ENCODE peak calls at places on chromosomes 7 and 10, in five cellular contexts. Q, G, U, L and I are unnamed samples.

GRCh38 chr7:112723416-112723815 is 66.8 kb downstream of the TMEM168 start:
- DNase-seq in Q (no peak), G (no peak), U (no peak), L (no peak), I (no peak)

GRCh38 chr10:130422366-130423324 is 286.5 kb downstream of the GLRX3 start:
- DNase-seq in Q (no peak), G (no peak), U (no peak), L (no peak), I (no peak)

GRCh38 chr10:8396675-8397074 is 342.2 kb downstream of the GATA3 start:
- DNase-seq in Q (no peak), G (no peak), U (no peak), L (no peak), I (no peak)

GRCh38 chr7:73971701-73972341 is 56.2 kb upstream of the ELN start:
- DNase-seq in Q (no peak), G (no peak), U (peak), L (no peak), I (peak)

GRCh38 chr10:67606572-67606971 is 89.4 kb downstream of the CTNNA3 start:
- DNase-seq in Q (no peak), G (no peak), U (peak), L (no peak), I (no peak)

GRCh38 chr7:157502701-157503111 is 165.9 kb downstream of the DNAJB6 start:
- DNase-seq in Q (no peak), G (no peak), U (no peak), L (no peak), I (peak)

GRCh38 chr10:21458496-21458895 is 67.0 kb downstream of the SKIDA1 start:
- DNase-seq in Q (no peak), G (no peak), U (no peak), L (no peak), I (no peak)

GRCh38 chr10:104445359-104445758 is 91.7 kb downstream of the CFAP58 start:
- DNase-seq in Q (no peak), G (no peak), U (no peak), L (no peak), I (no peak)

GRCh38 chr10:128150551-128150950 is 24.3 kb upstream of the MKI67 start:
- DNase-seq in Q (no peak), G (no peak), U (no peak), L (no peak), I (no peak)

GRCh38 chr10:1048349-1048731 is 579 bp downstream of the IDI1 start:
- DNase-seq in Q (no peak), G (no peak), U (no peak), L (peak), I (no peak)

GRCh38 chr7:44307301-44307900 is 18.0 kb downstream of the CAMK2B start:
- DNase-seq in Q (no peak), G (no peak), U (peak), L (peak), I (no peak)

GRCh38 chr7:42831051-42831952 is 80.6 kb downstream of the C7orf25 start:
- DNase-seq in Q (no peak), G (peak), U (peak), L (peak), I (no peak)

GRCh38 chr10:7887417-7887816 is 69.1 kb downstream of the TAF3 start:
- DNase-seq in Q (no peak), G (no peak), U (no peak), L (no peak), I (no peak)

GRCh38 chr10:30422981-30423654 is 10.9 kb upstream of the MAP3K8 start:
- DNase-seq in Q (no peak), G (no peak), U (peak), L (peak), I (no peak)

GRCh38 chr10:44958196-44958896 is 1.3 kb upstream of the RASSF4 start:
- DNase-seq in Q (no peak), G (no peak), U (no peak), L (no peak), I (no peak)

GRCh38 chr10:126013489-126014281 is 117.3 kb downstream of the FANK1 start:
- DNase-seq in Q (no peak), G (no peak), U (peak), L (no peak), I (peak)

GRCh38 chr10:131862548-131862947 is 38.3 kb upstream of the PPP2R2D start:
- DNase-seq in Q (no peak), G (no peak), U (no peak), L (peak), I (no peak)

GRCh38 chr7:139588632-139589031 is 65.1 kb downstream of the CLEC2L start:
- DNase-seq in Q (no peak), G (no peak), U (no peak), L (no peak), I (peak)

GRCh38 chr7:135185471-135186260 is 15.2 kb upstream of the CYREN start:
- DNase-seq in Q (no peak), G (no peak), U (no peak), L (no peak), I (no peak)

GRCh38 chr7:49295136-49295535 is 370.8 kb downstream of the CDC14C start:
- DNase-seq in Q (no peak), G (no peak), U (no peak), L (no peak), I (no peak)

GRCh38 chr7:36777062-36777461 is 52.8 kb upstream of the AOAH start:
- DNase-seq in Q (no peak), G (no peak), U (no peak), L (no peak), I (no peak)

GRCh38 chr10:48801026-48801425 is 116.4 kb downstream of the WDFY4 start:
- DNase-seq in Q (no peak), G (no peak), U (no peak), L (no peak), I (no peak)

GRCh38 chr10:16521311-16522016 is at the start of gene C1QL3:
- DNase-seq in Q (no peak), G (no peak), U (no peak), L (no peak), I (no peak)

GRCh38 chr10:74179124-74179710 is 28.2 kb downstream of the ADK start:
- DNase-seq in Q (no peak), G (no peak), U (no peak), L (no peak), I (no peak)

GRCh38 chr7:130887182-130888016 is 153.4 kb upstream of the KLF14 start:
- DNase-seq in Q (no peak), G (no peak), U (no peak), L (peak), I (no peak)

GRCh38 chr7:67593807-67594206 is 597.2 kb downstream of the TYW1 start:
- DNase-seq in Q (no peak), G (no peak), U (no peak), L (no peak), I (no peak)

GRCh38 chr10:3248526-3249255 is 76.1 kb upstream of the PITRM1 start:
- DNase-seq in Q (no peak), G (no peak), U (peak), L (no peak), I (no peak)

GRCh38 chr10:46516660-46517416 is 39.6 kb downstream of the GPRIN2 start:
- DNase-seq in Q (no peak), G (no peak), U (no peak), L (no peak), I (no peak)

GRCh38 chr10:46514899-46515298 is 41.6 kb downstream of the GPRIN2 start:
- DNase-seq in Q (no peak), G (no peak), U (no peak), L (no peak), I (no peak)

GRCh38 chr10:46514431-46514861 is 42.0 kb downstream of the GPRIN2 start:
- DNase-seq in Q (no peak), G (no peak), U (no peak), L (no peak), I (no peak)

GRCh38 chr10:46517541-46517940 is 38.9 kb downstream of the GPRIN2 start:
- DNase-seq in Q (no peak), G (no peak), U (no peak), L (no peak), I (no peak)

GRCh38 chr10:46515402-46516192 is 40.9 kb downstream of the GPRIN2 start:
- DNase-seq in Q (no peak), G (no peak), U (no peak), L (no peak), I (no peak)
- TF ChIP-seq SUZ12 in Q (no peak), G (no peak), U (no peak), L (no peak), I (no peak)

DNA sequence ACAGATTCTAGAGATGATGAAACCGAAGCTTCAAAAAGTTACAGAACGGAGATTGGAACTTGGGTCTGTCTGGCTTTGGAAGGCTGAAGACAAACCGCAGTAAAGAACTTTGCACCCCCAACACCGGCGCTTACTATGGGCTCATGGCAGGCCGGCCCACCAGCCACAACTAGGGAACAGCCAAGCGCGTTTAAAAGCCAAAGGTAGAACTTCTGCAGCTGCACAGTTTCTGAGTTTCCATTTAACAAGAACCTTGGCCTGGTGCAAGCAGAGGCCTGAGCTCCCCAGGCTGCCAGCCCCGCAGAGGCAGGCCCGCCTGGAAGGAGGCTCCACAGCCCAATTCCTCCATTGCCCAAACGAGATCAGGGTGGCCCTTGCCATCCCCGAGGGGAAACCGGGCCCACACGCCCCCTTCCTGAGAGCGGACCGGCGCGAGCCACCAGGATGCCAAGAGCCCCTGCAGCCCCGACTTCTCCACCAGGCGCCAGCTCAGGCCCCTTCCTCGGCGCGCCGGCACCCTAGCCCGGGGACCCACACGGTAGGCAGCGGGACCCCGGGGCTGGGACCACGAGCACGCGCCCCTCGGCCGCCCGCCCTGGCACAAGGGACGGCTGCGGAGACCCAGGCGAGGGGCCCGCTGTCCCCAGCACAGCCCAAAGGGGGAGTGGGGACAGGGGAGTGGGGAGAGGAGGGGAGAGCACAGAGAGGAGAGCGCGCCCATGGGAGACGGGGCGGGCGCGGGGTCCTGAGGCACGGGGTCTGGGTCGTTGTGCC is 566 bp downstream of the MAD1L1 start:
- DNase-seq in Q (no peak), G (peak), U (no peak), L (peak), I (peak)
- TF ChIP-seq SUZ12 in Q (no peak), G (no peak), U (no peak), L (no peak), I (no peak)

GRCh38 chr7:72063325-72063724 is 348.8 kb downstream of the CALN1 start:
- DNase-seq in Q (no peak), G (no peak), U (no peak), L (no peak), I (no peak)
- TF ChIP-seq SUZ12 in Q (no peak), G (no peak), U (no peak), L (no peak), I (no peak)

DNA sequence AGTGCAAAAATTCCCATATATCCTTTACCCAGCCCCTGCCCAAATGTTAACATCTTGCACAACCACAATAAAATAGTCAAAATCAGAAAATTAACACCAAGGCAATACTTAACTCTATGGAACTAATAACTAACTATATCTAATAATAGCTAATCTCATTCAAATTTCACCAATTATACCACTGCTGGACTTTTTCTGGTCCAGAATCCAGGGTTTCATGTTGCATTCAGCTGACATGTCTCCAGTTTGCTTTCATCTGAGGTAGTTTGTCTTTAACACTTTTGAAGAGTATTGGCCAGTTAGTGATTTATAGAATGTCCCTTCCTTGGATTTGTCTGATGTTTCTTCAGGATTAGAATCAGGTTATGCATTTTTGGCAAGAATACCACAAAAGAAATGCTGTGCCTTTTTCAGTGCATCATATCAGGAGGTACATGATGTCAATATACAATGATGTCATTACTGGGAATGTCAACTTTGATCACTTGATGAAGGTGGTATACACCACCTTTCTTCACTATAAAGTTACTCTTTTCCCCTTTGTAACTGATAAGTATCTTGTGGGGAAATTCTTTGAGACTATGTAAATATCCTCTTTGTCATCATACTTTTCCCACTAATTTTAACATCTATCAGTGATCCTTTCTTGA is 66.1 kb upstream of the TCF7L2 start:
- DNase-seq in Q (no peak), G (no peak), U (no peak), L (no peak), I (no peak)
- TF ChIP-seq SUZ12 in Q (no peak), G (no peak), U (no peak), L (no peak), I (no peak)